ENCODE peak calls at places on chromosomes 7 and 10, in five cellular contexts. X, H, O, T and D are unnamed samples.

GRCh38 chr7:1156782-1157535 is 3.0 kb downstream of the ZFAND2A start:
- DNase-seq in X (no peak), H (no peak), O (peak), T (no peak), D (peak)

GRCh38 chr7:98286093-98286525 is 4.6 kb downstream of the BRI3 start:
- DNase-seq in X (no peak), H (no peak), O (peak), T (peak), D (peak)

GRCh38 chr10:112526130-112526529 is 79.1 kb downstream of the VTI1A start:
- DNase-seq in X (no peak), H (no peak), O (no peak), T (no peak), D (no peak)

GRCh38 chr7:55190511-55191160 is 171.8 kb downstream of the EGFR start:
- DNase-seq in X (no peak), H (no peak), O (no peak), T (no peak), D (no peak)

GRCh38 chr7:150502519-150502918 is 12.2 kb upstream of the GIMAP7 start:
- DNase-seq in X (no peak), H (no peak), O (no peak), T (no peak), D (no peak)

GRCh38 chr7:12257582-12257981 is 46.5 kb downstream of the TMEM106B start:
- DNase-seq in X (no peak), H (peak), O (no peak), T (no peak), D (no peak)

GRCh38 chr7:1679966-1680730 is 10.1 kb downstream of the ELFN1 start:
- DNase-seq in X (no peak), H (no peak), O (no peak), T (no peak), D (no peak)

GRCh38 chr7:22219739-22220493 is 137.0 kb downstream of the RAPGEF5 start:
- DNase-seq in X (no peak), H (no peak), O (no peak), T (no peak), D (no peak)

GRCh38 chr7:122944682-122945303 is 50.7 kb downstream of the TAS2R16 start:
- DNase-seq in X (no peak), H (no peak), O (no peak), T (no peak), D (no peak)

GRCh38 chr7:154873722-154874121 is 129.2 kb downstream of the PAXIP1 start:
- DNase-seq in X (no peak), H (no peak), O (no peak), T (peak), D (no peak)

GRCh38 chr7:37112882-37113281 is 335.8 kb downstream of the ELMO1 start:
- DNase-seq in X (no peak), H (no peak), O (no peak), T (no peak), D (no peak)

GRCh38 chr7:2870471-2870941 is 26.4 kb upstream of the GNA12 start:
- DNase-seq in X (peak), H (no peak), O (peak), T (peak), D (peak)

GRCh38 chr10:1126461-1126860 is 70.3 kb downstream of the WDR37 start:
- DNase-seq in X (no peak), H (no peak), O (no peak), T (no peak), D (no peak)

GRCh38 chr7:34158311-34158710 is 253.0 kb downstream of the BMPER start:
- DNase-seq in X (no peak), H (no peak), O (no peak), T (no peak), D (no peak)

GRCh38 chr7:159196584-159196983 is 51.9 kb upstream of the VIPR2 start:
- DNase-seq in X (no peak), H (no peak), O (no peak), T (no peak), D (no peak)

GRCh38 chr7:42522227-42522991 is 285.4 kb upstream of the GLI3 start:
- DNase-seq in X (no peak), H (peak), O (no peak), T (no peak), D (no peak)

GRCh38 chr10:13271552-13272163 is 28.2 kb downstream of the PHYH start:
- DNase-seq in X (no peak), H (peak), O (peak), T (no peak), D (peak)

GRCh38 chr7:93015193-93016084 is 102.3 kb downstream of the SAMD9 start:
- DNase-seq in X (peak), H (no peak), O (no peak), T (no peak), D (no peak)

GRCh38 chr7:37315752-37316711 is 132.6 kb downstream of the ELMO1 start:
- DNase-seq in X (no peak), H (no peak), O (no peak), T (peak), D (no peak)

GRCh38 chr7:100590077-100590737 is 4.1 kb downstream of the FBXO24 start:
- DNase-seq in X (no peak), H (no peak), O (no peak), T (peak), D (no peak)

GRCh38 chr7:112288301-112288700 is 81.8 kb downstream of the ZNF277 start:
- DNase-seq in X (no peak), H (no peak), O (no peak), T (no peak), D (no peak)

GRCh38 chr10:71696635-71697326 is 22.8 kb downstream of the C10orf105 start:
- DNase-seq in X (no peak), H (peak), O (peak), T (peak), D (peak)

GRCh38 chr10:46557319-46558140 is 1.1 kb upstream of the GPRIN2 start:
- DNase-seq in X (no peak), H (peak), O (peak), T (peak), D (peak)

GRCh38 chr10:122051609-122052385 is 62.8 kb downstream of the TACC2 start:
- DNase-seq in X (peak), H (no peak), O (peak), T (peak), D (peak)

GRCh38 chr10:122461729-122462532 is 578 bp downstream of the HTRA1 start:
- DNase-seq in X (no peak), H (no peak), O (peak), T (peak), D (no peak)

GRCh38 chr10:119630300-119630699 is 20.9 kb upstream of the BAG3 start:
- DNase-seq in X (no peak), H (no peak), O (no peak), T (no peak), D (no peak)

GRCh38 chr10:101453318-101453717 is 99.4 kb downstream of the BTRC start:
- DNase-seq in X (no peak), H (no peak), O (no peak), T (no peak), D (no peak)

GRCh38 chr7:45073843-45074737 is 14.7 kb downstream of the NACAD start:
- DNase-seq in X (no peak), H (no peak), O (peak), T (no peak), D (no peak)

GRCh38 chr7:64905133-64905532 is 2.1 kb downstream of the ZNF273 start:
- DNase-seq in X (no peak), H (no peak), O (no peak), T (no peak), D (no peak)

GRCh38 chr10:71767420-71768035 is 5.8 kb downstream of the VSIR start:
- DNase-seq in X (no peak), H (no peak), O (peak), T (peak), D (peak)

GRCh38 chr10:103202319-103202718 is 9.2 kb upstream of the NT5C2 start:
- DNase-seq in X (no peak), H (no peak), O (no peak), T (no peak), D (no peak)

GRCh38 chr7:2037805-2038635 is 194.7 kb downstream of the MAD1L1 start:
- DNase-seq in X (peak), H (no peak), O (no peak), T (peak), D (peak)

GRCh38 chr7:37927739-37928444 is 7.5 kb downstream of the EPDR1 start:
- DNase-seq in X (no peak), H (no peak), O (no peak), T (no peak), D (no peak)

GRCh38 chr10:108392286-108392685 is 1227.8 kb upstream of the SORCS1 start:
- DNase-seq in X (peak), H (no peak), O (no peak), T (no peak), D (no peak)

GRCh38 chr7:38932509-38933168 is 23.6 kb upstream of the VPS41 start:
- DNase-seq in X (peak), H (peak), O (peak), T (peak), D (no peak)

GRCh38 chr7:92260248-92260781 is 14.5 kb downstream of the ANKIB1 start:
- DNase-seq in X (no peak), H (no peak), O (peak), T (no peak), D (no peak)

GRCh38 chr7:97971120-97971989 is 18.6 kb downstream of the OCM2 start:
- DNase-seq in X (no peak), H (peak), O (peak), T (no peak), D (no peak)

GRCh38 chr10:5638494-5638893 is 27.9 kb downstream of the ASB13 start:
- DNase-seq in X (no peak), H (no peak), O (no peak), T (peak), D (no peak)

GRCh38 chr7:103540986-103541385 is 95.0 kb upstream of the SLC26A5 start:
- DNase-seq in X (no peak), H (no peak), O (no peak), T (no peak), D (no peak)

DNA sequence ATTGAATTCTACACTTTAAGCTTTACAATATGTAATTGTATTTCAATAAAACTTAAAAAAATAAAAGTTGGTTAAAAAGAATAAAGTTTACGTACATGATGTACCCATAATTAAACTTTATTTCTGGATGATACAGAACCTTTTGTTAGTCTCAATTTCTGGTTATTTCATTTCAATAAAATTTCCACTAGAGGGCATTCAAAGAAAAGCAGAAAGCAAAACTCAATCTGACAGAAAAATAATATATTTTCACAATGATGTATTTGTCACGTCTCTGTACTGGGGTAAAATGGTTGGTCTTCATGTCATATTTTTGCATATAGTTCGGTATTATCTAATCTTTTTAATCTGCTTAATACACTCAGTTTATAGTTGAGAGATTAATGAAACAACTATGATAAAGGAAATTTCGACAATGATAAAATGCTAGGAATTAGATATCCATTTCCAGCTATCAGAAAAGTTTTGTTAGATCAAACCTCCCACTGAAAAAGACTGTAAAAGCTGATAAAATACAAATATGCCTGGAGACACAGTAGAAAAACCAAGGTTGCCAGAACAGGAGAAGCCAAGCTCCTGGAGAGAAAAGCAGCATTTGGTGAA is 27.4 kb downstream of the ASZ1 start:
- DNase-seq in X (no peak), H (peak), O (no peak), T (no peak), D (no peak)
- TF ChIP-seq CTCF in X (peak), H (peak), O (peak), T (peak), D (no peak)

DNA sequence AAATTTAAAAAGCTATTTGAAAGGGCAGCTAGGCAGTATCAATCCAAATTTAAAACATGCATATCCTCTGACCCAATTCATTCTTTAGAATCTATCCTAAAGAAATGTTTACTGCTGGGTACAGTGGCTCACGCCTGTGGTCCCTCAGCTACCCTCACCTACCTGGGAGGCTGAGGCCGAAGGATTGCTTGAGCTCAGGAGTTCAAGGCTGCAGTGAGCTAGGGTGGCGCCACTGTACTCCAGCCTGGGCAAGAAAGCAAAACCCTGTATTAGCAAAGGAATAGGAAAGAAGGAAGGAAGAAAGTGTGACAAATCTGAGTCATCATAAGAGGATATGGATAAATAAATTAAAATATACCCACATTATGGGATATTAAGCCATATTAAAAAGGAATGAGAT is 36.3 kb downstream of the C7orf33 start:
- DNase-seq in X (no peak), H (no peak), O (no peak), T (no peak), D (no peak)
- TF ChIP-seq CTCF in X (no peak), H (no peak), O (no peak), T (no peak), D (no peak)

DNA sequence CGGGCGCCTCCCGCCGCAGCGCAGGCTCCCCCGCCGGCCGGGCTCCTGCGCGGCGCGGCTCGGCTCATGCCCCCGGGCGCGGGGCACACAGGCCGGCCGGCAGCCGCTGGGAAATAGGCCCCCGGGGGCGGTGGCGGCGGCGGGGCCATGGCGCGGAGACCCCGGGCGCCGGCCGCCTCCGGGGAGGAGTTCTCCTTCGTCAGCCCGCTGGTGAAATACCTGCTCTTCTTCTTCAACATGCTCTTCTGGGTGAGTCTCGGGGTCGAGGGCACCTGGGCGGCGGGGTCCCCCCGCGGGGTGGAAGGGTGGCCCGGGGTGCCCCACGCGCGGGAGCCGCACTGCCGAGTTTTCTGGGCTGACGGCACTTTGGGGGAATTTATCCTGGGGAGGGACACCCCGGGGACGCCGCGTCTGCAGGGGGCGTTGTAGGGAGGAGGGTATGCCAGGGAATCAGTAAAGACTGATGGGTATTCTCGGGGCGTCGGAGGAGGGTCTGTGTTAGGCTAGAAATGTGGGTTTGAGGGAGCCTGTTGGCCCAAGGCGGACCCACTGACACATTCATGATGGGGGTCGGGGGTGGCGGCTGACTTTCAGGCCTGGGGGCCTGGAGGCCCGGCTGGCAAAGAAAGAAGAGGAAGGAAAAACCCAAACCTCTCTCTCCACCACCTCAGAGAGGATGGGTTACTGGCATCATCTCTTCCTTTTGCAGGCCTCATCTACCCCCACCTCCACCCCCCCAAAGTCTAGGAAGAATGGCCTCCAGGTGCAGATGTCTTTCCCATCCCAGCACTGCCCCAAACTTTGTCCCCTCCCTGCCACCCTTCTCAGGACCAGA is 544 bp downstream of the TSPAN33 start:
- DNase-seq in X (no peak), H (no peak), O (peak), T (no peak), D (peak)
- TF ChIP-seq CTCF in X (peak), H (peak), O (peak), T (no peak), D (no peak)

GRCh38 chr7:134431805-134432204 is 27.1 kb downstream of the AKR1B1 start:
- DNase-seq in X (no peak), H (no peak), O (no peak), T (no peak), D (peak)
- TF ChIP-seq CTCF in X (no peak), H (no peak), O (no peak), T (no peak), D (no peak)

GRCh38 chr7:83934118-83934734 is 260.4 kb downstream of the SEMA3A start:
- DNase-seq in X (no peak), H (peak), O (no peak), T (no peak), D (no peak)
- TF ChIP-seq CTCF in X (peak), H (peak), O (no peak), T (peak), D (no peak)

DNA sequence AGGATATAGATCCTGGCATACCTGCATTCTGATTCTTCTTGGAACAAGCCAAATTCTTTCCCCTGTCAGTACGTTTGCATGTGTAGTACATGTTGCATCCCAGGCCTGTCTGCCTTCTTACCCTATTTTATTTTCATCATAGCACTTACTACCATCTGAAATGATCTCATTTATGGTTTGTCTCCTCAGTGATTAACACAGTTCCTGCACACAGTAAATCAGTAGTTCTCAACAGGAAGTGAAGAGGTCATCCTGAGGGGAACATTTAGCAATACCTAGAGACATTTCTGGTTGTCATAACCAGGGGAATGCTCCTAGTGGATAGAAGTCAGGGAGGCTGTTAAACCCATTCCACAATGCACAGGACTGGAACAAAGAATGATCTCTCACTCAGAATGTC is 38.2 kb upstream of the SLC26A4 start:
- DNase-seq in X (peak), H (no peak), O (no peak), T (no peak), D (no peak)
- TF ChIP-seq CTCF in X (no peak), H (no peak), O (no peak), T (no peak), D (no peak)